ENCODE peak calls at places on chromosomes 5 and 9, in nine cellular contexts. P is astrocyte, K is cardiac fibroblast, N is lung, E is AG10803, R is NB4, D is astrocyte of the spinal cord, V is A673, Q is GM12865. J is an unnamed sample.

GRCh38 chr5:76785493-76785892 is 33.3 kb upstream of the F2RL1 start:
- DNase-seq in D (peak; percentile 67), K (no peak), N (no peak), P (peak; percentile 61), R (no peak), Q (no peak), V (no peak), E (no peak), J (no peak)

GRCh38 chr9:84791608-84792007 is 122.1 kb downstream of the NTRK2 start:
- DNase-seq in Q (no peak), N (no peak), P (no peak), E (no peak), V (no peak), D (no peak), K (no peak), R (no peak), J (no peak)

GRCh38 chr9:98989036-98990000 is 45.6 kb downstream of the COL15A1 start:
- DNase-seq in V (peak; percentile 67), K (peak; percentile 75), D (peak; percentile 100), P (peak; percentile 100), N (peak; percentile 45), Q (peak; percentile 28), E (peak; percentile 100), R (peak; percentile 73), J (no peak)

GRCh38 chr9:3848445-3849114 is 322.8 kb upstream of the RFX3 start:
- DNase-seq in N (no peak), R (peak; percentile 66), P (no peak), Q (no peak), E (no peak), V (peak; percentile 49), K (peak; percentile 24), D (peak; percentile 26), J (peak; percentile 51)

GRCh38 chr9:37908698-37909186 is 4.8 kb upstream of the SLC25A51 start:
- DNase-seq in N (peak; percentile 73), D (peak; percentile 17), K (peak; percentile 81), R (peak; percentile 84), Q (no peak), V (no peak), P (no peak), E (peak; percentile 90), J (no peak)

GRCh38 chr5:50667079-50667652 is 729 bp downstream of the PARP8 start:
- DNase-seq in V (peak; percentile 71), D (peak; percentile 55), K (peak; percentile 53), N (peak; percentile 58), R (peak; percentile 82), P (peak; percentile 19), E (peak; percentile 48), Q (peak; percentile 61), J (peak; percentile 57)

GRCh38 chr9:13083973-13084528 is 195.4 kb downstream of the MPDZ start:
- DNase-seq in K (peak; percentile 42), P (peak; percentile 71), D (peak; percentile 70), V (peak; percentile 45), R (no peak), Q (no peak), E (peak; percentile 21), N (no peak), J (no peak)

GRCh38 chr5:91956738-91957137 is 573.6 kb upstream of the ARRDC3 start:
- DNase-seq in Q (no peak), D (no peak), N (no peak), E (no peak), P (no peak), V (no peak), R (no peak), K (no peak), J (no peak)

GRCh38 chr9:112921549-112921948 is 30.9 kb upstream of the SLC46A2 start:
- DNase-seq in R (peak; percentile 72), V (peak; percentile 60), Q (peak; percentile 60), E (peak; percentile 65), N (no peak), D (peak; percentile 48), P (peak; percentile 42), K (peak; percentile 69), J (no peak)

GRCh38 chr5:81794246-81794645 is 43.3 kb upstream of the SSBP2 start:
- DNase-seq in K (peak; percentile 34), N (no peak), V (no peak), Q (no peak), E (no peak), R (no peak), P (no peak), D (no peak), J (no peak)

GRCh38 chr5:95715799-95716461 is 15.2 kb upstream of the RHOBTB3 start:
- DNase-seq in R (no peak), D (peak; percentile 88), N (no peak), Q (peak; percentile 50), K (peak; percentile 80), P (peak; percentile 89), E (peak; percentile 88), V (peak; percentile 41), J (no peak)

GRCh38 chr9:94826044-94826443 is 99.5 kb downstream of the AOPEP start:
- DNase-seq in R (no peak), V (no peak), N (no peak), E (no peak), D (no peak), Q (no peak), P (no peak), K (no peak), J (no peak)

GRCh38 chr5:12704955-12705354 is 800.7 kb upstream of the CTNND2 start:
- DNase-seq in P (no peak), K (no peak), N (no peak), R (peak; percentile 4), D (no peak), V (no peak), Q (no peak), E (no peak), J (no peak)

GRCh38 chr5:157252741-157253465 is 13.0 kb upstream of the CYFIP2 start:
- DNase-seq in P (peak; percentile 8), R (no peak), K (peak; percentile 26), V (no peak), N (no peak), E (peak; percentile 46), Q (peak; percentile 87), D (peak; percentile 24), J (no peak)

GRCh38 chr5:7849531-7850240 is 1.2 kb downstream of the CFAP90 start:
- DNase-seq in N (no peak), Q (no peak), K (no peak), V (peak; percentile 18), E (no peak), P (no peak), D (no peak), R (no peak), J (peak; percentile 34)

GRCh38 chr9:29882767-29883166 is 2309.5 kb upstream of the C9orf72 start:
- DNase-seq in Q (no peak), K (no peak), R (no peak), P (no peak), N (no peak), D (no peak), E (no peak), V (no peak), J (no peak)

GRCh38 chr9:73839471-73839870 is 657.7 kb upstream of the RORB start:
- DNase-seq in D (no peak), N (no peak), V (no peak), K (no peak), R (no peak), E (no peak), Q (no peak), P (no peak), J (no peak)

GRCh38 chr9:105475302-105475701 is 27.5 kb downstream of the FSD1L start:
- DNase-seq in R (peak; percentile 22), V (peak; percentile 20), D (peak; percentile 52), P (peak; percentile 57), Q (peak; percentile 8), E (peak; percentile 48), N (no peak), K (peak; percentile 55), J (no peak)

GRCh38 chr9:126482361-126483044 is 131.2 kb upstream of the LMX1B start:
- DNase-seq in E (peak; percentile 58), Q (no peak), K (peak; percentile 81), V (no peak), D (peak; percentile 93), R (no peak), N (no peak), P (peak; percentile 83), J (peak; percentile 44)

GRCh38 chr9:137189297-137190295 is 1.1 kb downstream of the SSNA1 start:
- DNase-seq in D (no peak), P (no peak), N (no peak), R (no peak), Q (no peak), V (no peak), K (no peak), E (no peak), J (no peak)

GRCh38 chr5:141889282-141889871 is 11.2 kb upstream of the PCDH1 start:
- DNase-seq in K (peak; percentile 36), E (no peak), P (no peak), Q (peak; percentile 18), D (no peak), R (peak; percentile 20), V (no peak), N (no peak), J (no peak)
- TF ChIP-seq CTCF in K (peak; percentile 45), E (peak; percentile 59), P (peak; percentile 32), Q (peak; percentile 43), D (peak; percentile 55), R (peak; percentile 30), V (peak; percentile 52), N (no peak), J (no peak)

GRCh38 chr9:87497604-87498045 is at the start of gene DAPK1:
- DNase-seq in N (peak; percentile 69), P (peak; percentile 37), R (no peak), K (peak; percentile 66), D (peak; percentile 32), V (peak; percentile 90), E (no peak), Q (peak; percentile 83), J (peak; percentile 68)
- TF ChIP-seq CTCF in N (no peak), P (no peak), R (no peak), K (no peak), D (peak; percentile 2), V (peak; percentile 37), E (no peak), Q (peak; percentile 11), J (peak; percentile 40)

DNA sequence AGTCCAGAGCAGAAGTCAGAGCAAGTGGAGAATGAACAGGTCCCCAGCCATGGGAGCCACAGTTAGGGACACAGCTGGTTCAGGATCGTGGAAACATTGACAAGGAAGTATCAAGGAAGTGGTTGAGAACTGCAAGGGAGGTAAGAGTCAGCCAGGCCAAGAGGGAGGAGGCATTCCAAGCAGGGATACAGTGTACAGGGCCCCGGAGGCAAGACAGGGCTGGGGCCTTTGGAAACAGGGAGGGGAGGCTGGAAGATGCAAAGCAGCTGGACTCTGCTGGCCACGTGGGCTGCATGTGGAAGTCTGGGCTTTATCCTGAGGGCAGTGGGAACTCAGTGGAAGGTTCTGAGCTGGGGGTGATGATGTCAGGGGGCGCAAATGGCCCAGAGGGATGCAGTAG is 14.2 kb downstream of the CCDC180 start:
- DNase-seq in P (no peak), V (no peak), N (no peak), E (no peak), K (no peak), R (no peak), D (no peak), Q (no peak), J (no peak)
- TF ChIP-seq CTCF in P (no peak), V (no peak), N (no peak), E (no peak), K (no peak), R (no peak), D (no peak), Q (no peak), J (no peak)

GRCh38 chr5:175060264-175060663 is 335.9 kb downstream of the MSX2 start:
- DNase-seq in V (no peak), R (no peak), K (no peak), E (no peak), P (no peak), Q (no peak), N (no peak), D (no peak), J (no peak)

GRCh38 chr5:175056831-175057230 is 332.4 kb downstream of the MSX2 start:
- DNase-seq in V (no peak), E (no peak), N (no peak), Q (no peak), R (no peak), K (no peak), P (no peak), D (no peak), J (no peak)

GRCh38 chr5:175059687-175060194 is 335.4 kb downstream of the MSX2 start:
- DNase-seq in E (peak; percentile 3), P (peak; percentile 58), V (peak; percentile 24), K (no peak), Q (peak; percentile 12), R (no peak), D (peak; percentile 80), N (no peak), J (peak; percentile 63)
- TF ChIP-seq CTCF in E (no peak), P (peak; percentile 20), V (no peak), K (no peak), Q (no peak), R (no peak), D (no peak), N (no peak), J (peak; percentile 51)